ENCODE peak calls at places on chromosomes 6 and 20, in ten cellular contexts. One of them, this sample, is unnamed.

GRCh38 chr20:62303327-62304226 is 780 bp downstream of the ADRM1 start:
- DNase-seq in Daoy: no peak
- DNase-seq in activated T-cell treated with anti-CD3 and anti-CD28 coated beads, Interleukin-2, amount 50 U/mL, for 4 hours: no peak
- DNase-seq in LNCaP clone FGC: no peak
- DNase-seq in NCI-H2081: no peak
- DNase-seq in NCI-H1092: no peak
- DNase-seq in NCI-H510A: no peak
- DNase-seq in kidney tubule cell: peak
- DNase-seq in foreskin melanocyte: no peak
- DNase-seq in AG09309: no peak
- DNase-seq in this sample: peak

GRCh38 chr6:33856655-33857054 is 52.9 kb upstream of the MLN start:
- DNase-seq in Daoy: peak
- DNase-seq in NCI-H1092: no peak
- DNase-seq in activated T-cell treated with anti-CD3 and anti-CD28 coated beads, Interleukin-2, amount 50 U/mL, for 4 hours: peak
- DNase-seq in NCI-H510A: no peak
- DNase-seq in AG09309: no peak
- DNase-seq in NCI-H2081: no peak
- DNase-seq in kidney tubule cell: no peak
- DNase-seq in LNCaP clone FGC: no peak
- DNase-seq in foreskin melanocyte: no peak
- DNase-seq in this sample: no peak

GRCh38 chr6:6008648-6009421 is 2.1 kb upstream of the NRN1 start:
- DNase-seq in Daoy: peak
- DNase-seq in foreskin melanocyte: no peak
- DNase-seq in NCI-H510A: peak
- DNase-seq in LNCaP clone FGC: no peak
- DNase-seq in kidney tubule cell: peak
- DNase-seq in activated T-cell treated with anti-CD3 and anti-CD28 coated beads, Interleukin-2, amount 50 U/mL, for 4 hours: peak
- DNase-seq in NCI-H1092: peak
- DNase-seq in NCI-H2081: peak
- DNase-seq in AG09309: no peak
- DNase-seq in this sample: peak

GRCh38 chr6:118748311-118749062 is 97.1 kb upstream of the CEP85L start:
- DNase-seq in NCI-H510A: peak
- DNase-seq in NCI-H1092: peak
- DNase-seq in LNCaP clone FGC: no peak
- DNase-seq in kidney tubule cell: peak
- DNase-seq in Daoy: peak
- DNase-seq in AG09309: no peak
- DNase-seq in foreskin melanocyte: no peak
- DNase-seq in NCI-H2081: peak
- DNase-seq in activated T-cell treated with anti-CD3 and anti-CD28 coated beads, Interleukin-2, amount 50 U/mL, for 4 hours: no peak
- DNase-seq in this sample: no peak

GRCh38 chr6:1062786-1063545 is 248.9 kb upstream of the FOXQ1 start:
- DNase-seq in kidney tubule cell: no peak
- DNase-seq in activated T-cell treated with anti-CD3 and anti-CD28 coated beads, Interleukin-2, amount 50 U/mL, for 4 hours: no peak
- DNase-seq in NCI-H510A: no peak
- DNase-seq in NCI-H1092: no peak
- DNase-seq in NCI-H2081: no peak
- DNase-seq in Daoy: peak
- DNase-seq in foreskin melanocyte: no peak
- DNase-seq in AG09309: no peak
- DNase-seq in LNCaP clone FGC: no peak
- DNase-seq in this sample: no peak

GRCh38 chr20:54140927-54141566 is 32.7 kb downstream of the CYP24A1 start:
- DNase-seq in kidney tubule cell: peak
- DNase-seq in NCI-H1092: no peak
- DNase-seq in AG09309: no peak
- DNase-seq in activated T-cell treated with anti-CD3 and anti-CD28 coated beads, Interleukin-2, amount 50 U/mL, for 4 hours: no peak
- DNase-seq in LNCaP clone FGC: no peak
- DNase-seq in NCI-H2081: no peak
- DNase-seq in NCI-H510A: no peak
- DNase-seq in Daoy: peak
- DNase-seq in foreskin melanocyte: no peak
- DNase-seq in this sample: no peak

GRCh38 chr20:15065794-15066193 is 728.4 kb upstream of the FLRT3 start:
- DNase-seq in NCI-H2081: no peak
- DNase-seq in activated T-cell treated with anti-CD3 and anti-CD28 coated beads, Interleukin-2, amount 50 U/mL, for 4 hours: no peak
- DNase-seq in NCI-H1092: no peak
- DNase-seq in foreskin melanocyte: no peak
- DNase-seq in Daoy: no peak
- DNase-seq in NCI-H510A: no peak
- DNase-seq in kidney tubule cell: no peak
- DNase-seq in LNCaP clone FGC: no peak
- DNase-seq in AG09309: no peak
- DNase-seq in this sample: no peak

GRCh38 chr20:10798811-10799210 is 125.0 kb upstream of the JAG1 start:
- DNase-seq in activated T-cell treated with anti-CD3 and anti-CD28 coated beads, Interleukin-2, amount 50 U/mL, for 4 hours: no peak
- DNase-seq in NCI-H2081: no peak
- DNase-seq in Daoy: no peak
- DNase-seq in AG09309: no peak
- DNase-seq in foreskin melanocyte: no peak
- DNase-seq in kidney tubule cell: peak
- DNase-seq in NCI-H510A: no peak
- DNase-seq in NCI-H1092: no peak
- DNase-seq in LNCaP clone FGC: no peak
- DNase-seq in this sample: no peak

GRCh38 chr6:50819906-50820589 is 1.4 kb downstream of the TFAP2B start:
- DNase-seq in NCI-H510A: no peak
- DNase-seq in NCI-H2081: no peak
- DNase-seq in AG09309: no peak
- DNase-seq in Daoy: peak
- DNase-seq in activated T-cell treated with anti-CD3 and anti-CD28 coated beads, Interleukin-2, amount 50 U/mL, for 4 hours: no peak
- DNase-seq in NCI-H1092: no peak
- DNase-seq in LNCaP clone FGC: no peak
- DNase-seq in foreskin melanocyte: no peak
- DNase-seq in kidney tubule cell: peak
- DNase-seq in this sample: no peak

GRCh38 chr20:5691918-5692618 is 58.1 kb upstream of the SHLD1 start:
- DNase-seq in NCI-H1092: peak
- DNase-seq in activated T-cell treated with anti-CD3 and anti-CD28 coated beads, Interleukin-2, amount 50 U/mL, for 4 hours: no peak
- DNase-seq in AG09309: no peak
- DNase-seq in Daoy: no peak
- DNase-seq in LNCaP clone FGC: no peak
- DNase-seq in NCI-H2081: peak
- DNase-seq in NCI-H510A: peak
- DNase-seq in kidney tubule cell: no peak
- DNase-seq in foreskin melanocyte: no peak
- DNase-seq in this sample: no peak

GRCh38 chr20:21548390-21549035 is 34.6 kb upstream of the NKX2-2 start:
- DNase-seq in NCI-H2081: no peak
- DNase-seq in LNCaP clone FGC: no peak
- DNase-seq in activated T-cell treated with anti-CD3 and anti-CD28 coated beads, Interleukin-2, amount 50 U/mL, for 4 hours: no peak
- DNase-seq in foreskin melanocyte: no peak
- DNase-seq in Daoy: no peak
- DNase-seq in NCI-H1092: no peak
- DNase-seq in kidney tubule cell: no peak
- DNase-seq in AG09309: no peak
- DNase-seq in NCI-H510A: no peak
- DNase-seq in this sample: no peak

GRCh38 chr6:52512199-52512598 is 64.7 kb downstream of the TRAM2 start:
- DNase-seq in LNCaP clone FGC: no peak
- DNase-seq in NCI-H1092: no peak
- DNase-seq in kidney tubule cell: peak
- DNase-seq in activated T-cell treated with anti-CD3 and anti-CD28 coated beads, Interleukin-2, amount 50 U/mL, for 4 hours: no peak
- DNase-seq in Daoy: peak
- DNase-seq in NCI-H2081: no peak
- DNase-seq in foreskin melanocyte: no peak
- DNase-seq in AG09309: no peak
- DNase-seq in NCI-H510A: no peak
- DNase-seq in this sample: peak

GRCh38 chr6:27161946-27162603 is 85.4 kb upstream of the PRSS16 start:
- DNase-seq in LNCaP clone FGC: no peak
- DNase-seq in NCI-H2081: peak
- DNase-seq in NCI-H510A: no peak
- DNase-seq in Daoy: peak
- DNase-seq in foreskin melanocyte: peak
- DNase-seq in kidney tubule cell: peak
- DNase-seq in activated T-cell treated with anti-CD3 and anti-CD28 coated beads, Interleukin-2, amount 50 U/mL, for 4 hours: no peak
- DNase-seq in NCI-H1092: peak
- DNase-seq in AG09309: no peak
- DNase-seq in this sample: no peak

GRCh38 chr6:107488875-107489635 is 862 bp upstream of the SOBP start:
- DNase-seq in NCI-H2081: no peak
- DNase-seq in activated T-cell treated with anti-CD3 and anti-CD28 coated beads, Interleukin-2, amount 50 U/mL, for 4 hours: peak
- DNase-seq in kidney tubule cell: no peak
- DNase-seq in AG09309: no peak
- DNase-seq in foreskin melanocyte: no peak
- DNase-seq in Daoy: peak
- DNase-seq in NCI-H510A: no peak
- DNase-seq in LNCaP clone FGC: no peak
- DNase-seq in NCI-H1092: peak
- DNase-seq in this sample: peak

GRCh38 chr6:118325220-118325860 is 222.8 kb upstream of the PLN start:
- DNase-seq in NCI-H510A: no peak
- DNase-seq in LNCaP clone FGC: no peak
- DNase-seq in NCI-H2081: no peak
- DNase-seq in AG09309: no peak
- DNase-seq in activated T-cell treated with anti-CD3 and anti-CD28 coated beads, Interleukin-2, amount 50 U/mL, for 4 hours: no peak
- DNase-seq in foreskin melanocyte: no peak
- DNase-seq in NCI-H1092: no peak
- DNase-seq in kidney tubule cell: no peak
- DNase-seq in Daoy: peak
- DNase-seq in this sample: peak

GRCh38 chr6:150711584-150712501 is 112.2 kb downstream of the PLEKHG1 start:
- DNase-seq in activated T-cell treated with anti-CD3 and anti-CD28 coated beads, Interleukin-2, amount 50 U/mL, for 4 hours: no peak
- DNase-seq in NCI-H2081: no peak
- DNase-seq in LNCaP clone FGC: no peak
- DNase-seq in kidney tubule cell: no peak
- DNase-seq in NCI-H510A: no peak
- DNase-seq in foreskin melanocyte: no peak
- DNase-seq in Daoy: no peak
- DNase-seq in NCI-H1092: no peak
- DNase-seq in AG09309: no peak
- DNase-seq in this sample: no peak

GRCh38 chr6:121451250-121451649 is 15.8 kb downstream of the GJA1 start:
- DNase-seq in NCI-H2081: no peak
- DNase-seq in Daoy: no peak
- DNase-seq in LNCaP clone FGC: no peak
- DNase-seq in foreskin melanocyte: no peak
- DNase-seq in activated T-cell treated with anti-CD3 and anti-CD28 coated beads, Interleukin-2, amount 50 U/mL, for 4 hours: no peak
- DNase-seq in NCI-H1092: no peak
- DNase-seq in kidney tubule cell: no peak
- DNase-seq in AG09309: no peak
- DNase-seq in NCI-H510A: no peak
- DNase-seq in this sample: no peak

GRCh38 chr6:20707870-20708269 is 173.6 kb downstream of the CDKAL1 start:
- DNase-seq in activated T-cell treated with anti-CD3 and anti-CD28 coated beads, Interleukin-2, amount 50 U/mL, for 4 hours: no peak
- DNase-seq in kidney tubule cell: no peak
- DNase-seq in foreskin melanocyte: no peak
- DNase-seq in NCI-H510A: no peak
- DNase-seq in NCI-H2081: no peak
- DNase-seq in NCI-H1092: no peak
- DNase-seq in LNCaP clone FGC: no peak
- DNase-seq in AG09309: no peak
- DNase-seq in Daoy: no peak
- DNase-seq in this sample: no peak

GRCh38 chr6:158468666-158469065 is 91.2 kb upstream of the TMEM181 start:
- DNase-seq in NCI-H2081: peak
- DNase-seq in NCI-H1092: peak
- DNase-seq in LNCaP clone FGC: no peak
- DNase-seq in AG09309: no peak
- DNase-seq in foreskin melanocyte: no peak
- DNase-seq in NCI-H510A: no peak
- DNase-seq in activated T-cell treated with anti-CD3 and anti-CD28 coated beads, Interleukin-2, amount 50 U/mL, for 4 hours: no peak
- DNase-seq in kidney tubule cell: no peak
- DNase-seq in Daoy: no peak
- DNase-seq in this sample: no peak

GRCh38 chr20:24682496-24683090 is 213.2 kb downstream of the SYNDIG1 start:
- DNase-seq in foreskin melanocyte: no peak
- DNase-seq in activated T-cell treated with anti-CD3 and anti-CD28 coated beads, Interleukin-2, amount 50 U/mL, for 4 hours: no peak
- DNase-seq in NCI-H510A: no peak
- DNase-seq in Daoy: no peak
- DNase-seq in AG09309: no peak
- DNase-seq in NCI-H1092: no peak
- DNase-seq in LNCaP clone FGC: no peak
- DNase-seq in NCI-H2081: no peak
- DNase-seq in kidney tubule cell: no peak
- DNase-seq in this sample: no peak

This sample was measured in uterus.